ENCODE peak calls at places on chromosomes 6 and 20, in eight cellular contexts. D is Caki2; A is activated T-helper 2 cell treated with anti-CD3 and anti-CD28 coated beads, Interferon-gamma antibody, Interleukin-2, Interleukin-4, amounts not matched to agents 10 μg/mL and 5 μg/mL and 100 μg/mL, durations not matched to agents 14 hours and 24 hours and 36 hours; G is heart right ventricle; B is aorta; Y is ovary; N is erythroblast; I is CD8-positive, alpha-beta memory T cell. W is an unnamed sample.

GRCh38 chr6:159038914-159039884 is 5.6 kb downstream of the TAGAP start:
- DNase-seq in G (no peak), N (no peak), D (no peak), B (no peak), Y (no peak), A (no peak), I (peak), W (no peak)

GRCh38 chr6:402901-403658 is 11.5 kb downstream of the IRF4 start:
- DNase-seq in G (no peak), A (no peak), Y (no peak), I (no peak), D (no peak), N (no peak), B (no peak), W (no peak)

GRCh38 chr6:130054725-130055124 is 36.3 kb downstream of the L3MBTL3 start:
- DNase-seq in I (no peak), Y (no peak), N (no peak), A (no peak), B (no peak), G (no peak), D (no peak), W (no peak)

GRCh38 chr6:3211681-3212080 is 15.8 kb downstream of the TUBB2B start:
- DNase-seq in D (no peak), Y (no peak), I (no peak), A (no peak), G (no peak), B (peak), N (no peak), W (no peak)

GRCh38 chr6:167501831-167502385 is 177.0 kb downstream of the TTLL2 start:
- DNase-seq in N (no peak), D (peak), B (no peak), A (no peak), I (no peak), G (no peak), Y (no peak), W (no peak)

GRCh38 chr6:142756215-142756630 is 188.8 kb downstream of the HIVEP2 start:
- DNase-seq in I (no peak), B (no peak), Y (no peak), A (no peak), N (no peak), D (peak), G (no peak), W (no peak)

GRCh38 chr20:63746766-63747315 is 7.3 kb downstream of the SLC2A4RG start:
- DNase-seq in G (no peak), A (no peak), B (no peak), I (no peak), N (no peak), D (no peak), Y (peak), W (no peak)

GRCh38 chr20:36744764-36745191 is 1.1 kb downstream of the NDRG3 start:
- DNase-seq in I (no peak), B (peak), D (no peak), N (no peak), A (no peak), Y (no peak), G (peak), W (no peak)

GRCh38 chr6:43405354-43405753 is 22.0 kb upstream of the ABCC10 start:
- DNase-seq in N (no peak), D (peak), G (no peak), B (no peak), Y (no peak), A (no peak), I (no peak), W (no peak)

GRCh38 chr6:97215157-97215769 is 67.8 kb downstream of the MMS22L start:
- DNase-seq in G (no peak), B (no peak), I (no peak), D (peak), Y (no peak), N (peak), A (no peak), W (no peak)

GRCh38 chr6:155418017-155418749 is 37.5 kb downstream of the NOX3 start:
- DNase-seq in B (peak), D (no peak), G (no peak), N (no peak), Y (peak), A (peak), I (peak), W (no peak)

GRCh38 chr6:160118620-160119234 is 2.9 kb upstream of the SLC22A1 start:
- DNase-seq in N (no peak), A (no peak), B (no peak), I (no peak), G (no peak), D (no peak), Y (no peak), W (no peak)

GRCh38 chr20:63979549-63980316 is at the start of gene SAMD10:
- DNase-seq in I (peak), A (peak), G (peak), Y (no peak), N (peak), B (peak), D (peak), W (peak)

GRCh38 chr20:4195499-4195898 is 180.1 kb upstream of the RNF24 start:
- DNase-seq in G (no peak), N (peak), I (no peak), B (no peak), A (no peak), D (no peak), Y (no peak), W (no peak)

GRCh38 chr6:36028088-36028886 is 679 bp downstream of the MAPK14 start:
- DNase-seq in N (peak), G (peak), A (no peak), I (peak), D (peak), Y (peak), B (peak), W (no peak)

GRCh38 chr20:51424270-51425041 is 118.1 kb downstream of the NFATC2 start:
- DNase-seq in I (no peak), G (no peak), D (no peak), N (no peak), B (no peak), A (no peak), Y (no peak), W (peak)

GRCh38 chr20:59392741-59393140 is 92.3 kb downstream of the EDN3 start:
- DNase-seq in A (no peak), N (no peak), D (no peak), G (no peak), B (no peak), I (no peak), Y (no peak), W (no peak)

GRCh38 chr20:3786665-3787639 is at the start of gene CENPB:
- DNase-seq in G (peak), A (peak), D (peak), I (peak), Y (peak), B (peak), N (peak), W (peak)

GRCh38 chr6:84766796-84767590 is 2.6 kb upstream of the TBX18 start:
- DNase-seq in D (no peak), G (no peak), I (no peak), A (no peak), Y (no peak), N (no peak), B (no peak), W (no peak)

GRCh38 chr20:33501000-33501399 is 11.1 kb downstream of the CBFA2T2 start:
- DNase-seq in A (no peak), B (no peak), N (no peak), I (no peak), G (no peak), Y (no peak), D (no peak), W (no peak)

GRCh38 chr6:31179896-31180295 is 9.4 kb upstream of the POU5F1 start:
- DNase-seq in A (no peak), N (no peak), D (no peak), G (no peak), B (no peak), I (no peak), Y (no peak), W (no peak)

GRCh38 chr6:101296184-101296583 is 97.3 kb upstream of the GRIK2 start:
- DNase-seq in Y (no peak), G (no peak), B (no peak), A (no peak), I (no peak), D (no peak), N (no peak), W (no peak)

GRCh38 chr20:45341939-45342862 is 6.0 kb downstream of the SDC4 start:
- DNase-seq in N (peak), Y (peak), I (no peak), B (peak), A (no peak), G (peak), D (peak), W (no peak)

GRCh38 chr6:346389-347030 is 45.0 kb upstream of the IRF4 start:
- DNase-seq in D (no peak), B (no peak), N (no peak), G (no peak), A (no peak), Y (no peak), I (no peak), W (no peak)

GRCh38 chr6:152380351-152380767 is 256.8 kb downstream of the SYNE1 start:
- DNase-seq in B (no peak), I (no peak), A (no peak), Y (no peak), D (peak), N (peak), G (no peak), W (no peak)

GRCh38 chr6:118350881-118351430 is 197.1 kb upstream of the PLN start:
- DNase-seq in D (no peak), N (no peak), A (no peak), B (no peak), G (no peak), I (no peak), Y (no peak), W (no peak)

GRCh38 chr20:60123096-60123495 is 164.9 kb downstream of the CDH26 start:
- DNase-seq in A (no peak), N (no peak), I (no peak), Y (no peak), D (no peak), B (no peak), G (no peak), W (no peak)

GRCh38 chr6:155645328-155645727 is 189.7 kb upstream of the NOX3 start:
- DNase-seq in D (no peak), N (no peak), G (no peak), A (no peak), B (no peak), I (no peak), Y (no peak), W (no peak)